ENCODE peak calls at places on chromosome 20, in four cellular contexts. D is GM23248, R is fibroblast of gingiva, V is amygdala. K is an unnamed sample.

GRCh38 chr20:53138454-53139291 is 166.5 kb downstream of the TSHZ2 start:
- DNase-seq in R (no peak), D (no peak), V (no peak), K (no peak)

GRCh38 chr20:51036226-51036625 is 13.3 kb upstream of the KCNG1 start:
- DNase-seq in D (peak; percentile 63), R (no peak), V (no peak), K (no peak)

GRCh38 chr20:20743511-20744169 is 31.2 kb upstream of the RALGAPA2 start:
- DNase-seq in R (peak; percentile 35), V (peak; percentile 80), D (no peak), K (peak; percentile 47)

GRCh38 chr20:18077157-18077556 is 19.4 kb upstream of the OVOL2 start:
- DNase-seq in D (no peak), R (no peak), V (no peak), K (no peak)

GRCh38 chr20:35529552-35529951 is at the start of gene C20orf173:
- DNase-seq in V (no peak), R (no peak), D (no peak), K (no peak)

GRCh38 chr20:17816804-17817590 is 117.2 kb downstream of the BANF2 start:
- DNase-seq in V (no peak), R (peak; percentile 56), D (no peak), K (no peak)

GRCh38 chr20:63290677-63291472 is 2.1 kb upstream of the COL20A1 start:
- DNase-seq in V (no peak), R (peak; percentile 16), D (peak; percentile 70), K (no peak)

GRCh38 chr20:53643031-53643832 is 49.6 kb upstream of the ZNF217 start:
- DNase-seq in R (peak; percentile 19), D (peak; percentile 89), V (no peak), K (peak; percentile 86)

GRCh38 chr20:3720626-3721025 is 8.2 kb upstream of the SIGLEC1 start:
- DNase-seq in V (no peak), R (no peak), D (no peak), K (no peak)